ENCODE peak calls at places on chromosomes 11 and 22, in nine cellular contexts. One of them, this sample, is unnamed.

GRCh38 chr11:61693897-61694840 is 14.0 kb downstream of the DAGLA start:
- DNase-seq in lower lobe of right lung: no peak
- DNase-seq in left ventricle myocardium inferior: peak; percentile 53
- DNase-seq in HCT116: no peak
- DNase-seq in OCI-LY7: no peak
- DNase-seq in cardiac muscle cell: no peak
- DNase-seq in CD8-positive, alpha-beta T cell: no peak
- DNase-seq in PC-9: no peak
- DNase-seq in right lobe of liver: no peak
- DNase-seq in this sample: no peak

GRCh38 chr11:6219359-6219758 is 14.0 kb downstream of the C11orf42 start:
- DNase-seq in CD8-positive, alpha-beta T cell: no peak
- DNase-seq in HCT116: no peak
- DNase-seq in right lobe of liver: no peak
- DNase-seq in lower lobe of right lung: no peak
- DNase-seq in cardiac muscle cell: no peak
- DNase-seq in left ventricle myocardium inferior: no peak
- DNase-seq in OCI-LY7: no peak
- DNase-seq in PC-9: no peak
- DNase-seq in this sample: no peak

GRCh38 chr11:13110929-13111812 is 102.1 kb downstream of the RASSF10 start:
- DNase-seq in OCI-LY7: no peak
- DNase-seq in left ventricle myocardium inferior: peak; percentile 15
- DNase-seq in CD8-positive, alpha-beta T cell: no peak
- DNase-seq in cardiac muscle cell: no peak
- DNase-seq in PC-9: peak; percentile 76
- DNase-seq in HCT116: no peak
- DNase-seq in lower lobe of right lung: no peak
- DNase-seq in right lobe of liver: no peak
- DNase-seq in this sample: no peak

GRCh38 chr11:7826316-7826715 is 29.6 kb upstream of the OR5P2 start:
- DNase-seq in CD8-positive, alpha-beta T cell: no peak
- DNase-seq in lower lobe of right lung: no peak
- DNase-seq in cardiac muscle cell: no peak
- DNase-seq in left ventricle myocardium inferior: no peak
- DNase-seq in HCT116: no peak
- DNase-seq in OCI-LY7: no peak
- DNase-seq in right lobe of liver: no peak
- DNase-seq in PC-9: peak; percentile 64
- DNase-seq in this sample: no peak

GRCh38 chr22:21807545-21807944 is 59.9 kb downstream of the MAPK1 start:
- DNase-seq in OCI-LY7: no peak
- DNase-seq in CD8-positive, alpha-beta T cell: no peak
- DNase-seq in left ventricle myocardium inferior: no peak
- DNase-seq in HCT116: no peak
- DNase-seq in lower lobe of right lung: no peak
- DNase-seq in cardiac muscle cell: no peak
- DNase-seq in right lobe of liver: no peak
- DNase-seq in PC-9: no peak
- DNase-seq in this sample: no peak

GRCh38 chr11:127789887-127790286 is 789.3 kb upstream of the KIRREL3 start:
- DNase-seq in cardiac muscle cell: peak; percentile 52
- DNase-seq in lower lobe of right lung: no peak
- DNase-seq in CD8-positive, alpha-beta T cell: no peak
- DNase-seq in left ventricle myocardium inferior: no peak
- DNase-seq in PC-9: no peak
- DNase-seq in OCI-LY7: peak; percentile 8
- DNase-seq in HCT116: no peak
- DNase-seq in right lobe of liver: peak; percentile 32
- DNase-seq in this sample: no peak

GRCh38 chr11:121650520-121651266 is 197.9 kb upstream of the SORL1-AS1 start:
- DNase-seq in HCT116: no peak
- DNase-seq in lower lobe of right lung: no peak
- DNase-seq in cardiac muscle cell: no peak
- DNase-seq in right lobe of liver: no peak
- DNase-seq in OCI-LY7: no peak
- DNase-seq in left ventricle myocardium inferior: no peak
- DNase-seq in PC-9: no peak
- DNase-seq in CD8-positive, alpha-beta T cell: no peak
- DNase-seq in this sample: no peak

GRCh38 chr11:124584681-124585372 is 15.0 kb downstream of the OR8A1 start:
- DNase-seq in left ventricle myocardium inferior: no peak
- DNase-seq in PC-9: no peak
- DNase-seq in OCI-LY7: no peak
- DNase-seq in CD8-positive, alpha-beta T cell: no peak
- DNase-seq in cardiac muscle cell: no peak
- DNase-seq in lower lobe of right lung: no peak
- DNase-seq in HCT116: no peak
- DNase-seq in right lobe of liver: no peak
- DNase-seq in this sample: no peak

GRCh38 chr11:126416542-126417090 is 61.1 kb downstream of the ST3GAL4 start:
- DNase-seq in HCT116: no peak
- DNase-seq in lower lobe of right lung: peak; percentile 92
- DNase-seq in CD8-positive, alpha-beta T cell: peak; percentile 20
- DNase-seq in cardiac muscle cell: peak; percentile 74
- DNase-seq in left ventricle myocardium inferior: peak; percentile 91
- DNase-seq in right lobe of liver: peak; percentile 85
- DNase-seq in OCI-LY7: peak; percentile 62
- DNase-seq in PC-9: no peak
- DNase-seq in this sample: peak; percentile 96

GRCh38 chr11:10294289-10294953 is 402 bp upstream of the SBF2 start:
- DNase-seq in OCI-LY7: no peak
- DNase-seq in PC-9: peak; percentile 41
- DNase-seq in cardiac muscle cell: peak; percentile 55
- DNase-seq in left ventricle myocardium inferior: peak; percentile 50
- DNase-seq in right lobe of liver: peak; percentile 62
- DNase-seq in HCT116: no peak
- DNase-seq in lower lobe of right lung: peak; percentile 55
- DNase-seq in CD8-positive, alpha-beta T cell: no peak
- DNase-seq in this sample: peak; percentile 88

GRCh38 chr11:19995131-19995530 is 165.1 kb downstream of the DBX1 start:
- DNase-seq in right lobe of liver: no peak
- DNase-seq in left ventricle myocardium inferior: no peak
- DNase-seq in cardiac muscle cell: no peak
- DNase-seq in HCT116: peak; percentile 21
- DNase-seq in OCI-LY7: no peak
- DNase-seq in PC-9: peak; percentile 97
- DNase-seq in CD8-positive, alpha-beta T cell: no peak
- DNase-seq in lower lobe of right lung: no peak
- DNase-seq in this sample: no peak

GRCh38 chr11:118014022-118014421 is 27.8 kb downstream of the IL10RA start:
- DNase-seq in cardiac muscle cell: no peak
- DNase-seq in left ventricle myocardium inferior: no peak
- DNase-seq in right lobe of liver: no peak
- DNase-seq in OCI-LY7: no peak
- DNase-seq in HCT116: no peak
- DNase-seq in PC-9: no peak
- DNase-seq in lower lobe of right lung: no peak
- DNase-seq in CD8-positive, alpha-beta T cell: no peak
- DNase-seq in this sample: no peak

GRCh38 chr11:88131764-88132470 is 43.3 kb downstream of the RAB38 start:
- DNase-seq in OCI-LY7: no peak
- DNase-seq in right lobe of liver: no peak
- DNase-seq in left ventricle myocardium inferior: no peak
- DNase-seq in cardiac muscle cell: no peak
- DNase-seq in CD8-positive, alpha-beta T cell: no peak
- DNase-seq in lower lobe of right lung: no peak
- DNase-seq in PC-9: no peak
- DNase-seq in HCT116: no peak
- DNase-seq in this sample: no peak

GRCh38 chr11:32792111-32792947 is 2.1 kb downstream of the CCDC73 start:
- DNase-seq in left ventricle myocardium inferior: no peak
- DNase-seq in cardiac muscle cell: no peak
- DNase-seq in HCT116: peak; percentile 4
- DNase-seq in lower lobe of right lung: no peak
- DNase-seq in right lobe of liver: no peak
- DNase-seq in OCI-LY7: no peak
- DNase-seq in PC-9: no peak
- DNase-seq in CD8-positive, alpha-beta T cell: no peak
- DNase-seq in this sample: no peak

GRCh38 chr22:48337957-48338792 is 1489.5 kb downstream of the BRD1 start:
- DNase-seq in right lobe of liver: no peak
- DNase-seq in CD8-positive, alpha-beta T cell: no peak
- DNase-seq in PC-9: no peak
- DNase-seq in lower lobe of right lung: peak; percentile 34
- DNase-seq in HCT116: no peak
- DNase-seq in cardiac muscle cell: no peak
- DNase-seq in OCI-LY7: no peak
- DNase-seq in left ventricle myocardium inferior: no peak
- DNase-seq in this sample: peak; percentile 8

DNA sequence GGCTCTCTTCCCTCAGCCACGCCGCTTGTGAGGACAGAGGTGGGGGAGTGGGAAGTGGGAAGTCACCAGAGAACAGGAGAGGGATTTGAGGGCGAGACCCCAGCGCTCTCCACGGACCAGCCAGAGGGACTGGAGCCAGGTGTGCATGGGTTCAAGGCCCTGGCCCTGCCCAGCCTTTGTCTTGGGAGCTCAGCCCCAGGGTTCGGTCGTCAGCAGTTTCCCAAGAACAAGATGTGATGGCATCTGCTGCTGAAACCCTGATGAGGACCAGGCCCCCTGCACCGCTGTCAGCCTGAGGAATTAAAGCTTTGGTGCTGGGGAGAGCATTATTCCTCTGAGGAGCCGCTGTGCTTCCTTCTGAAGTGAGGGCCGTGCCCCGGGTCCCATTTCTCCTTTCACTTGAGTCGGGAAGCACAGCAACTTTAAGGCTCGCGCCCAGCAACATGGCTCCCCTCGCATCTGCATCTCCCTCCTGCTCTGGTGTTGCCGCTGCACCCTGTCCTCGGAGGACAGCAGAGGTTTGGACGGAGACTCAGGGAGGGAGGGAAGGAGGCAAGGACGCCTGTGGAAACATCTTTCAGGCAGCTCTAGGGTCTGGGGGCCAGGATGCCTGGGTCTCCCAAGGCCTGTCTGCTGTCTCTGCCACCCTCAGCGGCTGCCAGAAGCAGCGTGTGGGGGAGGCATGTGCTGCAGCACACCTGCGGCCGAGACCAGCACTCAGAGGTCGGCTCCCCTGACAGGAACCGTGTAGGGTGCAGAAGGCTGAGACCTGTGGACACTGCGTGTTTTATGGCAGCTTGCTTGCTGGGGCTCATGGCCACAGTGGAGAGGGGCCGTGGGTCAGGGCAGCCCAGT is 3.7 kb downstream of the IFITM5 start:
- DNase-seq in lower lobe of right lung: peak; percentile 43
- DNase-seq in CD8-positive, alpha-beta T cell: no peak
- DNase-seq in OCI-LY7: no peak
- DNase-seq in HCT116: no peak
- DNase-seq in left ventricle myocardium inferior: peak; percentile 12
- DNase-seq in cardiac muscle cell: no peak
- DNase-seq in right lobe of liver: peak; percentile 16
- DNase-seq in PC-9: no peak
- DNase-seq in this sample: no peak
- H3K4me1 ChIP-seq in lower lobe of right lung: peaks cover 13% of the 10 kb centered on the region
- H3K4me1 ChIP-seq in CD8-positive, alpha-beta T cell: peaks cover 45% of the 10 kb centered on the region
- H3K4me1 ChIP-seq in OCI-LY7: no peaks in the 10 kb centered on the region
- H3K4me1 ChIP-seq in HCT116: peaks cover 3% of the 10 kb centered on the region
- H3K4me1 ChIP-seq in left ventricle myocardium inferior: peaks cover 28% of the 10 kb centered on the region
- H3K4me1 ChIP-seq in cardiac muscle cell: no peaks in the 10 kb centered on the region
- H3K4me1 ChIP-seq in right lobe of liver: no peaks in the 10 kb centered on the region
- H3K4me1 ChIP-seq in PC-9: no peaks in the 10 kb centered on the region
- H3K4me1 ChIP-seq in this sample: no peaks in the 10 kb centered on the region

DNA sequence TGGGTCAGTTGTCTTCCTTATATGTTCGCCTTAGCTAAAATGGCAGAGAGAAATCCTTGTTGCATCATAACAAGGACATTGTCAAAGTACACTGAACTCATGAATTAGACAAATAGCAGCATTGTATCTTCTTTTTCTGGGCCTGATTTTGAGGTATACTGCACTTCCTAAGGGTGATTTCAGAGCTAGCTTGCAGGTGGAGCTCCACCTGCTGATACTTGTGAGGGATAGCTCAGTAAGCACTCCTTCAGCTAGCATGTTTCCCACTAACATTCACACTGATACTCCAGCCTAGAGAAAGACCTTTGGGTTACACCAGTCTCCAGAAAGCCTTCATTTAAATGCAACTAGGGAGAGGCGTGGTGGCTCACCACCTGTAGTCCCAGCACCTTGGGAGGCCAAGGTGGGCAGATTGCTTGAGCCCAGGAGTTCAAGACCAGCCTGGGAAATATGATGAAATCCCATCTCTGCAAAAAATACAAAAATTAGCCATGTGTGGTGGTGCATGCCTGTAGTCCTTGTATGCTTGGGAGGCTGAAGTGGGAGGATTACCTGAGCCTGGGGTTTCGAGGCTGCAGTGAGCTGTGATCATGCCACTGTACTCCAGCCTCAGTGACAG is 29.8 kb downstream of the JAM3 start:
- DNase-seq in lower lobe of right lung: no peak
- DNase-seq in HCT116: peak; percentile 27
- DNase-seq in left ventricle myocardium inferior: no peak
- DNase-seq in cardiac muscle cell: peak; percentile 24
- DNase-seq in CD8-positive, alpha-beta T cell: no peak
- DNase-seq in OCI-LY7: peak; percentile 19
- DNase-seq in PC-9: no peak
- DNase-seq in right lobe of liver: no peak
- DNase-seq in this sample: no peak
- TF ChIP-seq CTCF in lower lobe of right lung: no peak
- TF ChIP-seq CTCF in HCT116: peak; percentile 57
- TF ChIP-seq CTCF in left ventricle myocardium inferior: peak; percentile 44
- TF ChIP-seq CTCF in cardiac muscle cell: no peak
- TF ChIP-seq CTCF in CD8-positive, alpha-beta T cell: no peak
- TF ChIP-seq CTCF in OCI-LY7: peak; percentile 57
- TF ChIP-seq CTCF in PC-9: peak; percentile 52
- TF ChIP-seq CTCF in right lobe of liver: peak; percentile 25
- TF ChIP-seq CTCF in this sample: no peak

DNA sequence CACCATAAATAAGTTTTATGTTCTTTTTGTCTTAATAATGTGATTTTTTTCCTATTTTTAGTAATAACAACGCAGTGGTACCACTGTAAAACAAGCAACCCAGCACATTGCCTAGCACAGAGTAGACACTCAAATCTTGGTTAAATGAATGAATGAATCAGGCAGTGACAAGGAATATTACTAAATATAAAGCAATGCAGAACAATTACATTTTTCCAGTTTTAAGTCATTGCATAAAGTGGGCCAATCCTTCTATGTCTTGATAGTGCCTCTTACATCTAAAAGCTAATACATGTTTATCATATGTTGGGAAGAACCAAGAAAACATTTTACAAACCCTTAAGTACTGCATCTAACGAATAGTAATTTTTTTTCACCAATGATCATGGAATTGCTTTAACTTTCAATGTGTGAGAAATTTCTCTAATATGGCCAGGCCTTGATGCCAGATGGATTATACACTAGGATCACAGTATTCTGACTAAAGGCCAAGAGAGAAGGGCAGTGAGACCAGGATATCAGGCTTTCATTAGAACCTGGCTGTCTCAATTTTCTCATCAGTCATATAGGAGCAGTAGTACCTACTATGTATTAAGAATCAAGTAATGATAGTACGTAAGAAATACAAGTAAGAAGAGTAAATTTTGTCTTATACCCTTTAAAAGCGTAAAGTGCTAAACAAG is 88.5 kb downstream of the TRIM44 start:
- DNase-seq in PC-9: no peak
- DNase-seq in left ventricle myocardium inferior: no peak
- DNase-seq in lower lobe of right lung: no peak
- DNase-seq in CD8-positive, alpha-beta T cell: no peak
- DNase-seq in HCT116: no peak
- DNase-seq in cardiac muscle cell: no peak
- DNase-seq in right lobe of liver: no peak
- DNase-seq in OCI-LY7: no peak
- DNase-seq in this sample: no peak
- H3K4me1 ChIP-seq in PC-9: peaks cover 7% of the 10 kb centered on the region
- H3K4me1 ChIP-seq in left ventricle myocardium inferior: peaks cover 11% of the 10 kb centered on the region
- H3K4me1 ChIP-seq in lower lobe of right lung: no peaks in the 10 kb centered on the region
- H3K4me1 ChIP-seq in CD8-positive, alpha-beta T cell: no peaks in the 10 kb centered on the region
- H3K4me1 ChIP-seq in HCT116: peaks cover 8% of the 10 kb centered on the region
- H3K4me1 ChIP-seq in cardiac muscle cell: no peaks in the 10 kb centered on the region
- H3K4me1 ChIP-seq in right lobe of liver: no peaks in the 10 kb centered on the region
- H3K4me1 ChIP-seq in OCI-LY7: no peaks in the 10 kb centered on the region
- H3K4me1 ChIP-seq in this sample: peaks cover 2% of the 10 kb centered on the region

GRCh38 chr11:129960216-129961214 is 42.1 kb downstream of the PRDM10 start:
- DNase-seq in HCT116: peak; percentile 56
- DNase-seq in CD8-positive, alpha-beta T cell: no peak
- DNase-seq in lower lobe of right lung: no peak
- DNase-seq in right lobe of liver: no peak
- DNase-seq in left ventricle myocardium inferior: no peak
- DNase-seq in cardiac muscle cell: no peak
- DNase-seq in PC-9: peak; percentile 83
- DNase-seq in OCI-LY7: peak; percentile 47
- DNase-seq in this sample: no peak
- TF ChIP-seq CTCF in HCT116: no peak
- TF ChIP-seq CTCF in CD8-positive, alpha-beta T cell: no peak
- TF ChIP-seq CTCF in lower lobe of right lung: no peak
- TF ChIP-seq CTCF in right lobe of liver: no peak
- TF ChIP-seq CTCF in left ventricle myocardium inferior: no peak
- TF ChIP-seq CTCF in cardiac muscle cell: no peak
- TF ChIP-seq CTCF in PC-9: no peak
- TF ChIP-seq CTCF in OCI-LY7: no peak
- TF ChIP-seq CTCF in this sample: no peak

This sample was measured in ovary.